ENCODE peak calls at places on chromosomes 11 and 22, in ten cellular contexts. J, F, W, R, L, I, E, X, S and A are unnamed samples.

GRCh38 chr22:50734986-50735738 is 2.8 kb upstream of the ACR start:
- DNase-seq in J (no peak), F (peak), W (no peak), R (peak), L (no peak), I (no peak), E (no peak), X (no peak), S (no peak), A (peak)

GRCh38 chr11:65538915-65539374 is 14.1 kb downstream of the SCYL1 start:
- DNase-seq in J (no peak), F (no peak), W (no peak), R (no peak), L (no peak), I (no peak), E (no peak), X (no peak), S (no peak), A (peak)

GRCh38 chr11:2222479-2222878 is 47.9 kb downstream of the ASCL2 start:
- DNase-seq in J (no peak), F (no peak), W (peak), R (no peak), L (no peak), I (no peak), E (no peak), X (no peak), S (no peak), A (no peak)

GRCh38 chr11:134120143-134120850 is 51.4 kb downstream of the JAM3 start:
- DNase-seq in J (no peak), F (no peak), W (peak), R (peak), L (no peak), I (peak), E (peak), X (no peak), S (peak), A (no peak)

GRCh38 chr22:31532060-31532459 is 35.7 kb downstream of the SFI1 start:
- DNase-seq in J (no peak), F (no peak), W (peak), R (no peak), L (no peak), I (no peak), E (no peak), X (no peak), S (no peak), A (no peak)

GRCh38 chr11:12064954-12065280 is 45.5 kb upstream of the MICAL2 start:
- DNase-seq in J (no peak), F (no peak), W (no peak), R (no peak), L (no peak), I (no peak), E (no peak), X (no peak), S (no peak), A (no peak)

GRCh38 chr11:2655834-2656622 is 43.8 kb downstream of the KCNQ1OT1 start:
- DNase-seq in J (no peak), F (no peak), W (peak), R (no peak), L (peak), I (peak), E (peak), X (no peak), S (no peak), A (no peak)

GRCh38 chr11:62879554-62879953 is 1.1 kb upstream of the SLC3A2 start:
- DNase-seq in J (no peak), F (no peak), W (peak), R (peak), L (no peak), I (no peak), E (no peak), X (no peak), S (no peak), A (no peak)

GRCh38 chr22:37758698-37759097 is 49.0 kb upstream of the GCAT start:
- DNase-seq in J (no peak), F (no peak), W (no peak), R (no peak), L (no peak), I (no peak), E (no peak), X (no peak), S (no peak), A (peak)

GRCh38 chr22:23501708-23502107 is 78.4 kb downstream of the IGLL1 start:
- DNase-seq in J (no peak), F (no peak), W (no peak), R (no peak), L (peak), I (no peak), E (no peak), X (no peak), S (no peak), A (no peak)

GRCh38 chr22:46090051-46090591 is 60.2 kb upstream of the PPARA start:
- DNase-seq in J (no peak), F (no peak), W (peak), R (no peak), L (peak), I (no peak), E (no peak), X (no peak), S (no peak), A (no peak)

GRCh38 chr11:4006946-4007680 is 87.5 kb upstream of the RRM1 start:
- DNase-seq in J (no peak), F (no peak), W (no peak), R (no peak), L (no peak), I (no peak), E (no peak), X (no peak), S (no peak), A (no peak)

GRCh38 chr11:132646890-132647289 is 885.4 kb downstream of the OPCML start:
- DNase-seq in J (no peak), F (no peak), W (no peak), R (no peak), L (no peak), I (no peak), E (no peak), X (no peak), S (no peak), A (no peak)

GRCh38 chr22:43624144-43624998 is 187.7 kb downstream of the EFCAB6 start:
- DNase-seq in J (no peak), F (no peak), W (no peak), R (no peak), L (no peak), I (no peak), E (peak), X (no peak), S (no peak), A (no peak)

GRCh38 chr22:49026476-49027121 is 801.1 kb downstream of the BRD1 start:
- DNase-seq in J (no peak), F (no peak), W (no peak), R (no peak), L (no peak), I (no peak), E (no peak), X (no peak), S (no peak), A (peak)

GRCh38 chr22:49240016-49240380 is 587.7 kb downstream of the BRD1 start:
- DNase-seq in J (no peak), F (no peak), W (no peak), R (no peak), L (no peak), I (no peak), E (no peak), X (no peak), S (no peak), A (no peak)

GRCh38 chr11:22626573-22627239 is 1.1 kb upstream of the FANCF start:
- DNase-seq in J (no peak), F (no peak), W (no peak), R (no peak), L (no peak), I (no peak), E (no peak), X (no peak), S (no peak), A (no peak)

GRCh38 chr11:19933132-19933735 is 220.6 kb downstream of the NAV2 start:
- DNase-seq in J (no peak), F (no peak), W (no peak), R (no peak), L (no peak), I (no peak), E (no peak), X (no peak), S (no peak), A (no peak)

GRCh38 chr22:37048133-37048532 is 3.4 kb upstream of the KCTD17 start:
- DNase-seq in J (no peak), F (no peak), W (no peak), R (no peak), L (no peak), I (no peak), E (peak), X (no peak), S (no peak), A (no peak)

GRCh38 chr11:120057595-120058581 is 80.0 kb downstream of the TRIM29 start:
- DNase-seq in J (no peak), F (peak), W (peak), R (peak), L (no peak), I (no peak), E (peak), X (no peak), S (no peak), A (no peak)

GRCh38 chr11:111623527-111624030 is 21.3 kb downstream of the SIK2 start:
- DNase-seq in J (no peak), F (no peak), W (no peak), R (no peak), L (no peak), I (no peak), E (no peak), X (no peak), S (no peak), A (no peak)

GRCh38 chr22:29071261-29072045 is 1.4 kb upstream of the KREMEN1 start:
- DNase-seq in J (peak), F (peak), W (peak), R (peak), L (peak), I (no peak), E (peak), X (no peak), S (no peak), A (peak)

GRCh38 chr11:62253999-62254542 is 12.0 kb downstream of the SCGB1D2 start:
- DNase-seq in J (no peak), F (no peak), W (no peak), R (no peak), L (no peak), I (no peak), E (no peak), X (no peak), S (no peak), A (no peak)

GRCh38 chr11:99505319-99505718 is 484.6 kb downstream of the CNTN5 start:
- DNase-seq in J (no peak), F (no peak), W (peak), R (no peak), L (no peak), I (peak), E (peak), X (no peak), S (no peak), A (no peak)